ENCODE peak calls at places on chromosomes 6 and 20, in ten cellular contexts. N, C, B, V, F, R, W, U, T and Q are unnamed samples.

GRCh38 chr20:20399705-20400104 is 31.8 kb downstream of the INSM1 start:
- DNase-seq in N (no peak), C (no peak), B (no peak), V (no peak), F (no peak), R (no peak), W (no peak), U (no peak), T (no peak), Q (no peak)

GRCh38 chr20:37856932-37857660 is 45.8 kb upstream of the VSTM2L start:
- DNase-seq in N (peak), C (no peak), B (peak), V (no peak), F (no peak), R (no peak), W (no peak), U (no peak), T (no peak), Q (no peak)

GRCh38 chr20:986733-987355 is 15.3 kb downstream of the RSPO4 start:
- DNase-seq in N (no peak), C (no peak), B (no peak), V (no peak), F (no peak), R (no peak), W (no peak), U (peak), T (no peak), Q (no peak)

GRCh38 chr20:33945391-33946079 is 48.2 kb upstream of the RALY start:
- DNase-seq in N (peak), C (no peak), B (peak), V (no peak), F (no peak), R (no peak), W (no peak), U (no peak), T (no peak), Q (no peak)

GRCh38 chr6:40410792-40411191 is 176.4 kb downstream of the LRFN2 start:
- DNase-seq in N (no peak), C (no peak), B (no peak), V (no peak), F (no peak), R (no peak), W (no peak), U (no peak), T (no peak), Q (no peak)

GRCh38 chr20:45229264-45230056 is 8.3 kb downstream of the SEMG2 start:
- DNase-seq in N (no peak), C (peak), B (peak), V (peak), F (no peak), R (no peak), W (no peak), U (peak), T (peak), Q (no peak)

GRCh38 chr6:77368660-77369313 is 94.5 kb downstream of the HTR1B start:
- DNase-seq in N (no peak), C (no peak), B (peak), V (peak), F (no peak), R (peak), W (no peak), U (peak), T (no peak), Q (no peak)

GRCh38 chr6:16184129-16184528 is 54.3 kb upstream of the GMPR start:
- DNase-seq in N (no peak), C (peak), B (peak), V (no peak), F (peak), R (peak), W (no peak), U (peak), T (peak), Q (no peak)

GRCh38 chr6:129555206-129555832 is 154.7 kb downstream of the ARHGAP18 start:
- DNase-seq in N (no peak), C (no peak), B (peak), V (no peak), F (no peak), R (no peak), W (no peak), U (no peak), T (no peak), Q (no peak)

GRCh38 chr6:32369678-32370077 is 2.0 kb downstream of the TSBP1 start:
- DNase-seq in N (peak), C (no peak), B (peak), V (no peak), F (peak), R (no peak), W (no peak), U (no peak), T (no peak), Q (no peak)

GRCh38 chr6:87237804-87238203 is 82.4 kb downstream of the ZNF292 start:
- DNase-seq in N (no peak), C (peak), B (peak), V (no peak), F (peak), R (no peak), W (no peak), U (no peak), T (peak), Q (no peak)

GRCh38 chr20:60341062-60341461 is 382.8 kb downstream of the CDH26 start:
- DNase-seq in N (no peak), C (no peak), B (no peak), V (no peak), F (no peak), R (no peak), W (no peak), U (no peak), T (no peak), Q (no peak)

GRCh38 chr6:1991332-1991878 is 254.0 kb downstream of the GMDS start:
- DNase-seq in N (no peak), C (no peak), B (no peak), V (no peak), F (no peak), R (no peak), W (no peak), U (no peak), T (no peak), Q (no peak)

GRCh38 chr6:6775074-6775473 is 186.6 kb downstream of the LY86 start:
- DNase-seq in N (no peak), C (no peak), B (no peak), V (no peak), F (no peak), R (no peak), W (no peak), U (no peak), T (no peak), Q (no peak)

GRCh38 chr6:90000864-90001731 is 106.8 kb downstream of the GJA10 start:
- DNase-seq in N (no peak), C (no peak), B (no peak), V (no peak), F (no peak), R (no peak), W (no peak), U (peak), T (no peak), Q (no peak)

GRCh38 chr6:40722553-40723258 is 135.5 kb upstream of the LRFN2 start:
- DNase-seq in N (peak), C (no peak), B (no peak), V (no peak), F (no peak), R (no peak), W (no peak), U (no peak), T (no peak), Q (no peak)

GRCh38 chr6:89313006-89313405 is 2.1 kb downstream of the GABRR2 start:
- DNase-seq in N (peak), C (no peak), B (peak), V (no peak), F (no peak), R (no peak), W (no peak), U (no peak), T (no peak), Q (no peak)

GRCh38 chr6:56528412-56528841 is 114.3 kb downstream of the DST start:
- DNase-seq in N (peak), C (no peak), B (peak), V (no peak), F (peak), R (no peak), W (no peak), U (no peak), T (no peak), Q (no peak)

GRCh38 chr6:43885399-43886066 is 115.5 kb downstream of the VEGFA start:
- DNase-seq in N (no peak), C (no peak), B (no peak), V (no peak), F (no peak), R (no peak), W (no peak), U (no peak), T (no peak), Q (no peak)
- TF ChIP-seq CTCF in N (no peak), C (no peak), B (no peak), V (no peak), F (no peak), R (no peak), W (no peak), U (no peak), T (no peak), Q (no peak)

GRCh38 chr6:36098920-36099647 is 31.2 kb upstream of the MAPK13 start:
- DNase-seq in N (no peak), C (no peak), B (peak), V (no peak), F (no peak), R (no peak), W (no peak), U (no peak), T (no peak), Q (no peak)
- TF ChIP-seq CTCF in N (peak), C (no peak), B (no peak), V (no peak), F (no peak), R (no peak), W (no peak), U (no peak), T (no peak), Q (no peak)

DNA sequence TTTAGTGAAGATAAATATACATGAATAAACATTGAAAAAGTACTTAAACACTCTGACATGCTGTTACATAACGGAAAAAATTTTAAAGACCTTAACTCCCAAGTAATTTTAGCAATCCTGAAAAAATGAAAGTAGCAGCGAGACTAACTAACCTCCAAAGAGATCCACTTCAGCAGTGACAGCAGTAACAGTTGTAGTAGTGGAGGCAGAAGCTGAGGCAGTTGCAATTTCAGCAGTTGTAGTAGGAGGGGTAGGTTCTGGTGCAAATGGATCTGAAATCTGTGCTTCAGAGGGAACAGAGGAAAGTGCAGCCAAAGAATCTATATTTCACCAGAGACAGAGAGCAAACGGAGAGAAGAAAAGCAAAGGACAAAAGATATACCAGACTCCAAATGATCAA is 88.8 kb downstream of the PRSS35 start:
- DNase-seq in N (no peak), C (no peak), B (no peak), V (no peak), F (no peak), R (no peak), W (no peak), U (no peak), T (no peak), Q (no peak)
- TF ChIP-seq CTCF in N (no peak), C (no peak), B (no peak), V (no peak), F (no peak), R (no peak), W (no peak), U (no peak), T (no peak), Q (no peak)

DNA sequence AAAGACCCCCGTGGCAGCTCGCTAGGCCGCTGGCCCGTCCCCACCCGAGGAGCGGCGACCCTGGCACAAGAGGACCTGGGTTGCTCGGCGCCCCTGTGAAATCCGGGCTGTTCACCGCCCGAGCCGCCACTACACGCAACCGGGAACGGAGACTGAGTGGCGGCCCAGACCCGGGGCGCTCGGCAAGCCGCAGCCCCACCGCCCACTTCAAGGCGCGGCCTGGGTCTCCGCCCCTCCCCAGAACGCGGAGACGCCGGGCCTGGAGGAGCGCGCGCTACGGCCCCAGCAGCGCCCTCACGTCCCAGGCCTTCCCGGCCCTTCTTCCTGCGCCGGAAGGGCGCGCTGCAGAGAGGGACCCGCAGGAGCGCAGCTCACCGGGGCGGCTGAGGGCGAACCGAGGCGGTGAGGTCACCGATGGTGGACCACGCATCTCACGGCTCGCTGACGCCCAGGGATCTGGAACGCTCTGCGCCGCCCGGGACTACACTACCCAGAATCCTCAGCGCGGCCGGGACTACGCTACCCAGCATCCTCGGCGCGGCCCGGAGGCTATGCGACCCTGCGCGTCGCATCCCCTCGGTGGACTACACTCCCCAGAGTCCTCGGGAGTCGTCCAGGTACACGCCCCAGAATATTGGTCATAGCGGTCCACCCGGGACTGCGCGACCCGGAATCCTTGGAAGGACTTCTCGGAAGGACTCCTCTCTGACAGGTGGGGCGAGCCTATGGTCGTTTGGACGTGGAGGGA is at the start of gene ZNF337:
- DNase-seq in N (peak), C (peak), B (peak), V (peak), F (peak), R (peak), W (peak), U (peak), T (peak), Q (peak)
- TF ChIP-seq CTCF in N (no peak), C (no peak), B (no peak), V (no peak), F (no peak), R (no peak), W (no peak), U (no peak), T (peak), Q (peak)

DNA sequence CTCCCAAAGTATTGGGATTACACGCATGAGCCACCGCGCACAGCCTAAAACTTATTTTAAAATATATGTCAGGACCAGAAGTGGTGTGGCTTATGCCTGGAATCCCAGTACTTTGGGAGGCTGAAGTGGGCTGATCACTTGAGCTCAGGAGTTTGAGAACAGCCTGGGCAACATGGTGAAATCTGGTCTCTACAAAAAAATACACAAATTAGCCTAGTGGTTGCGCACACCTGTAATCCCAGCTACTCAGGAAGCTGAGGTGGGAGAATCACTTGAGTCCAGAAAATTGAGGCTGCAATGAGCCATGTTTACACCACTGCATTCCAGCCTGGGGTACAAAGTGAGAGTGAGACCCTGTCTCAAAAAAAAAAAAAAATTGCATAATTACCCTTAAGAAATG is 13.7 kb downstream of the PXT1 start:
- DNase-seq in N (no peak), C (no peak), B (peak), V (no peak), F (no peak), R (no peak), W (no peak), U (no peak), T (no peak), Q (no peak)
- TF ChIP-seq CTCF in N (peak), C (no peak), B (no peak), V (peak), F (no peak), R (peak), W (no peak), U (no peak), T (no peak), Q (no peak)

GRCh38 chr20:17541996-17542395 is 10.8 kb upstream of the BFSP1 start:
- DNase-seq in N (peak), C (no peak), B (peak), V (no peak), F (no peak), R (no peak), W (no peak), U (no peak), T (no peak), Q (no peak)
- TF ChIP-seq CTCF in N (no peak), C (no peak), B (no peak), V (no peak), F (no peak), R (no peak), W (no peak), U (no peak), T (no peak), Q (no peak)

GRCh38 chr20:57526067-57526884 is 1.3 kb upstream of the CTCFL start:
- DNase-seq in N (no peak), C (peak), B (no peak), V (peak), F (no peak), R (peak), W (no peak), U (peak), T (peak), Q (no peak)
- TF ChIP-seq CTCF in N (peak), C (no peak), B (no peak), V (peak), F (peak), R (no peak), W (no peak), U (peak), T (peak), Q (no peak)

GRCh38 chr6:42959917-42960242 is 674 bp upstream of the GNMT start:
- DNase-seq in N (no peak), C (no peak), B (no peak), V (no peak), F (no peak), R (no peak), W (no peak), U (no peak), T (no peak), Q (no peak)

GRCh38 chr6:42961020-42961470 is 491 bp downstream of the GNMT start:
- DNase-seq in N (no peak), C (no peak), B (no peak), V (no peak), F (no peak), R (no peak), W (no peak), U (no peak), T (no peak), Q (no peak)

GRCh38 chr6:42962502-42963178 is 2.1 kb downstream of the GNMT start:
- DNase-seq in N (no peak), C (no peak), B (no peak), V (no peak), F (no peak), R (no peak), W (no peak), U (no peak), T (no peak), Q (no peak)

GRCh38 chr6:42962096-42962495 is 1.5 kb downstream of the GNMT start:
- DNase-seq in N (no peak), C (no peak), B (no peak), V (no peak), F (no peak), R (no peak), W (no peak), U (no peak), T (no peak), Q (no peak)

DNA sequence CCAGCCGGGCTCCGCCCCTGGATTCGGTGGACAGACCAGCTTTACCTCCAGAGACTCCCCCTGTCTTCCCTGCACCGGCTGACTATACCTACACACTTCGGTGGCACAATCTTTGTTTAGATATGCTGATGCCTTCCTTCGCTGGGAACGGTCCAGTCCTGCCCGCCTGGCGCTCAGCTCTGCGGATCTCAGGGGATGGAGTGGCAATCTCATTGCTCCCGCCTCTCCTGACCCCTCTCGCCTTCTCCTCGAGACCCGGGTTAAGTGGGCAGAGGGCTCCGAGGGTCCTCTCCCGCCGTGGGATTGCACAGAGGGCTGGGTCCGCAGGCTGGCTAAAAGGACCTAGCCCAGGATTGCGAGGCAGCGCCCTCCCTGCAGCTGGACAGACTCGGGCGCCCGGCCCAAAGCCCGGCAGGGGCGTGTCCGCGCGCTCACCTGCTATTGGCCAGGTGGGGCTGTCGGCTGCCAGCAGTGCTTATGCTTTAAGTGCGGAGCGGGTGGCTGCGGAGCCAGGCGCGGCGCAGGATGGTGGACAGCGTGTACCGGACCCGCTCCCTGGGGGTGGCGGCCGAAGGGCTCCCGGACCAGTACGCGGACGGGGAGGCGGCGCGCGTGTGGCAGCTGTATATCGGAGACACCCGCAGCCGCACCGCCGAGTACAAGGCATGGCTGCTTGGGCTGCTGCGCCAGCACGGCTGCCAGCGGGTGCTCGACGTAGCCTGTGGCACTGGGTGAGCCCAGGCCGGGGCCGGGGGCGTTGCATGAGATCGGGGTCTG is at the start of gene GNMT:
- DNase-seq in N (no peak), C (peak), B (peak), V (peak), F (no peak), R (peak), W (peak), U (peak), T (no peak), Q (no peak)
- TF ChIP-seq CTCF in N (no peak), C (no peak), B (no peak), V (no peak), F (no peak), R (no peak), W (no peak), U (no peak), T (no peak), Q (no peak)

DNA sequence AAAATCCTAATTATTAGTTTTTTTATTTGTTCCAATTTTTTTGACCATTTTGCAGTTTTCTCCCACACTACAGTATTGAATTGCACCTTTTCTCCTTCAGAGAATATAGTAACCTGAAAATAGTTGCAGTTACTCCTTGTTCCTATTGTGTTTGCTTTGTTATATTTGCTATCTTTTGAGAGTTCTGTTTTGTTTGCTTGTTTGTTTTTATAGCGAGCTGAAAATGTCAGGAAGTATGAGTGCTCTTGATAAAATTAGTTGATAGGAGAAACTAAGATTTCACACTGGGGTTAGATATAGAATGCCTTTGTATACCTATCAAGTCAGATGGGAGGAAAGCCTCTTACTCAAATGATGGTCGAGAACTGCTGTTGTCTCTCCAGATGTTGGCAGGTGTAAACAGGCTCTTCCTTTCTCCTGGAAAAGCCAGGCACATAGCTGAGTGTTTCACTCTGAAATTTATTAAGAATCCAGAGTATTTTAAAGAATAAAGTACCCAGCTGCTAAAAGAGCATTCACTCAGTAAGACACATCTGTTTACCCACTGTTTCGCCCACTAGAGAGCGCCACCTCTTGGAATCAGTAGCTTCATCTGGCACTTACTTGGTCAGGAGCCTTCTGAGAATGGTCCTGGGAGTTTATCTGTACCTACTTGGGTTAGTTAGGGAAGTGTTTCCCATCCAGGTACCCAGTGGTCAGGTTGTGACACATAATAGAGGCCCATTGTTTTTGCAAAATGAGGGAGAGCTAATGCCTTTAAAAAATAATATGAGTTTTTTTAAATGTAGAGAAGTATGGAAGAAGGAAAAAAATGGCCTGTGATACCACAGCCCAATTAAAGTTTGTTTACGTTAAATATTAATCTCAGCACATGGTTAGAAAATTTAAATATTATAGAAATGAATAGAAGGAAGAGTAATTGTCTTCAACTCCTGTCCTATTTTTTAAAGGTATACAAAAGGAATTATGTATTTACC is 11.2 kb downstream of the NT5DC1 start:
- DNase-seq in N (peak), C (no peak), B (peak), V (peak), F (peak), R (no peak), W (no peak), U (peak), T (peak), Q (no peak)
- TF ChIP-seq CTCF in N (peak), C (peak), B (peak), V (peak), F (peak), R (peak), W (peak), U (peak), T (peak), Q (peak)